ENCODE peak calls at places on chromosomes 3 and 15, in five cellular contexts. B is astrocyte of the spinal cord; O is adrenal gland; W is IMR-90; U is CD4-positive, alpha-beta T cell. F is an unnamed sample.

GRCh38 chr15:66936115-66936863 is 129.1 kb upstream of the SMAD3 start:
- DNase-seq in B (peak), O (peak), W (peak), U (no peak), F (no peak)

GRCh38 chr3:127479449-127479848 is 111.1 kb downstream of the TPRA1 start:
- DNase-seq in B (no peak), O (peak), W (no peak), U (no peak), F (peak)

GRCh38 chr3:31544634-31545033 is 11.9 kb downstream of the STT3B start:
- DNase-seq in B (no peak), O (no peak), W (no peak), U (no peak), F (no peak)

GRCh38 chr15:62559049-62559733 is 394.1 kb upstream of the C2CD4B start:
- DNase-seq in B (no peak), O (peak), W (peak), U (no peak), F (no peak)

GRCh38 chr3:185308126-185308754 is 54.4 kb upstream of the EHHADH start:
- DNase-seq in B (peak), O (peak), W (peak), U (peak), F (peak)

GRCh38 chr3:173267716-173268115 is 126.7 kb upstream of the SPATA16 start:
- DNase-seq in B (no peak), O (no peak), W (no peak), U (no peak), F (no peak)

GRCh38 chr3:143134446-143134845 is 14.9 kb downstream of the CHST2 start:
- DNase-seq in B (peak), O (no peak), W (no peak), U (no peak), F (no peak)

GRCh38 chr3:16264174-16264707 is 502 bp downstream of the DPH3 start:
- DNase-seq in B (no peak), O (no peak), W (no peak), U (no peak), F (no peak)

GRCh38 chr3:38730281-38730680 is 80.8 kb upstream of the SCN5A start:
- DNase-seq in B (peak), O (no peak), W (peak), U (no peak), F (no peak)

GRCh38 chr3:31732548-31732947 is 199.8 kb downstream of the STT3B start:
- DNase-seq in B (no peak), O (no peak), W (no peak), U (no peak), F (no peak)

GRCh38 chr15:38362355-38362754 is 91.6 kb upstream of the FAM98B start:
- DNase-seq in B (no peak), O (no peak), W (no peak), U (no peak), F (no peak)

GRCh38 chr3:33128706-33129105 is 14.9 kb downstream of the CRTAP start:
- DNase-seq in B (no peak), O (no peak), W (peak), U (no peak), F (no peak)

GRCh38 chr3:33132019-33132360 is 18.2 kb downstream of the CRTAP start:
- DNase-seq in B (no peak), O (no peak), W (no peak), U (no peak), F (no peak)

GRCh38 chr3:33131328-33132018 is 17.7 kb downstream of the CRTAP start:
- DNase-seq in B (peak), O (peak), W (peak), U (no peak), F (peak)

GRCh38 chr3:33134026-33134625 is 20.3 kb downstream of the CRTAP start:
- DNase-seq in B (peak), O (peak), W (peak), U (no peak), F (no peak)

DNA sequence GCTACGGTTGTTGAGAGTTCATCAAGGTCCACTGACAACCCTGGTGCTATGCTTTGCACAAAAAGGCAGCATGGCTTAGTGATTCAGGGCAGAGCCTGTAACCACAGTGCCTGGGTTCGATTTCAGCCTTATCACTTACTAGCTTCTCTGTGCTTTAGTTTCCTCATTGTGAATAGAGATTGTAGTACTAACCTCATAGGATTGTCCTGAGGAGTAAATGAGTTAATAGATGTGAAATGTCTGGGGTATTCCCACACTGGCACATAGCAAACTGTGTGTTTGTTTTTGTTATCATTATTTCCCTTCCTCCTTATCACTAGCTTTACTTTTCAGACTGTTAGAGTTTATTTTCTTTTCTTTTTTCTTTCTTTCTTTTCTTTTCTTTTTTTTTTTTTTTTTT is 16.3 kb downstream of the CRTAP start:
- DNase-seq in B (no peak), O (no peak), W (peak), U (no peak), F (no peak)
- TF ChIP-seq CTCF in B (no peak), O (no peak), W (no peak), U (no peak), F (no peak)

GRCh38 chr15:74275957-74276356 is 39.8 kb downstream of the CCDC33 start:
- DNase-seq in B (no peak), O (no peak), W (no peak), U (no peak), F (no peak)

GRCh38 chr15:74277245-74277644 is 41.1 kb downstream of the CCDC33 start:
- DNase-seq in B (no peak), O (no peak), W (no peak), U (no peak), F (no peak)

GRCh38 chr15:74276560-74276959 is 40.4 kb downstream of the CCDC33 start:
- DNase-seq in B (no peak), O (no peak), W (no peak), U (no peak), F (no peak)

GRCh38 chr15:74272812-74273211 is 36.7 kb downstream of the CCDC33 start:
- DNase-seq in B (no peak), O (no peak), W (no peak), U (no peak), F (no peak)

DNA sequence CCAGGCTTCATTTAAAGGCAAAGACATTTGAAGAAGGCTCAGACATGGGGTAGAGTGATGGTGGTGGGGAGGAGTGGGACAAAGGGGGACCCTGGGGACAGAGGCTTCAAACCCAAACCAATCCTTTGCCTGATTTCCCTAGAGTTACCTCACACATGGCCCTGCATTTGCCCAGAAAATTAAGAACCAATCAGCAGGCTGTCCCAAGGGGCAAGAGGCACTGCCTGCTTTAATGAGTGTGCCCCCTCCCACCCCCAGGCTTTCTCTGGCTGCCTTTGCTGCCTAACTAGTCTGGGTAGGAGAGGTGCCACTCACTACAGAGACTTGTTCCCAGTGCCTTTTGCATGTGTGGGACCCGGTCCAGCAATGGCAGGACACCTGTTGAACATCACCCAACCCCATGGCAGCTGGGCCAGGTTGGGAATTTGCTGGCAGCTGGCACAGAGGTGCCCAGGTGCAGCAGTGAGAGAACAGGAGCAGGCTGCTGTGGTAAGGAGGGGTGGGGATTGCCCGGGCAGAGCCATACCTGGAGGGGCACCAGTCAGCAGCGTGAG is 38.4 kb downstream of the CCDC33 start:
- DNase-seq in B (no peak), O (no peak), W (no peak), U (no peak), F (no peak)
- TF ChIP-seq CTCF in B (no peak), O (no peak), W (no peak), U (no peak), F (no peak)

GRCh38 chr3:12194669-12195161 is 36.0 kb upstream of the TIMP4 start:
- DNase-seq in B (no peak), O (no peak), W (peak), U (no peak), F (no peak)

GRCh38 chr3:12194209-12194608 is 35.5 kb upstream of the TIMP4 start:
- DNase-seq in B (peak), O (no peak), W (peak), U (no peak), F (no peak)

GRCh38 chr3:12196684-12197083 is 38.0 kb upstream of the TIMP4 start:
- DNase-seq in B (no peak), O (no peak), W (no peak), U (no peak), F (no peak)

GRCh38 chr3:12193485-12194165 is 34.9 kb upstream of the TIMP4 start:
- DNase-seq in B (peak), O (no peak), W (peak), U (no peak), F (no peak)

DNA sequence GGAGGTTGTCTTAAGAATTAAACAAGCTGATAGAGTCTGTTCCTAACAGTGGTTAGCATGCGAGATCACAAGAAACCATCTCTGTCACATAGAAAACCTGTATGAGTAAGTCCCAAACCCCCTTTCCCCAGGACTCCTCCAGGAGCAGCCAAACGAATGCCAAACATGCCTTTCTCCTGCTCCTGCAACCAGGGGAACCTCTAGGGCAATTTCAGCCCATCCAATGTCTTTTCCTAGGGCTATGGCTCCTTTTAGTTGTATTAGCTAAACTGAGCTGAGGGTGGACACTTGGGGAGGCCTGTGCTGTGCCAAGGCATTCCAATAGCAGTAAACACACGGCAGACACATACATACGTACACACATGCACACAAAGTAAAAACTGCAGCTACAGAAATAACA is 36.5 kb upstream of the TIMP4 start:
- DNase-seq in B (peak), O (no peak), W (peak), U (no peak), F (no peak)
- TF ChIP-seq CTCF in B (no peak), O (no peak), W (no peak), U (no peak), F (no peak)

GRCh38 chr3:152076148-152076547 is 192.6 kb upstream of the MBNL1 start:
- DNase-seq in B (peak), O (no peak), W (peak), U (no peak), F (no peak)
- TF ChIP-seq CTCF in B (no peak), O (no peak), W (peak), U (no peak), F (no peak)

GRCh38 chr3:100953103-100953502 is 40.1 kb downstream of the ABI3BP start:
- DNase-seq in B (no peak), O (no peak), W (no peak), U (no peak), F (no peak)
- TF ChIP-seq CTCF in B (no peak), O (no peak), W (no peak), U (no peak), F (no peak)

GRCh38 chr3:137035631-137036030 is 77.8 kb downstream of the IL20RB start:
- DNase-seq in B (no peak), O (no peak), W (peak), U (no peak), F (no peak)
- TF ChIP-seq CTCF in B (peak), O (no peak), W (peak), U (no peak), F (peak)

GRCh38 chr3:140455476-140455875 is 222.4 kb upstream of the TRIM42 start:
- DNase-seq in B (peak), O (no peak), W (no peak), U (no peak), F (no peak)

GRCh38 chr3:140459462-140459861 is 218.4 kb upstream of the TRIM42 start:
- DNase-seq in B (no peak), O (no peak), W (no peak), U (no peak), F (no peak)

GRCh38 chr3:140453750-140454149 is 224.1 kb upstream of the TRIM42 start:
- DNase-seq in B (no peak), O (no peak), W (no peak), U (no peak), F (no peak)

GRCh38 chr3:140456974-140457373 is 220.9 kb upstream of the TRIM42 start:
- DNase-seq in B (no peak), O (no peak), W (no peak), U (no peak), F (no peak)
- TF ChIP-seq CTCF in B (no peak), O (no peak), W (no peak), U (no peak), F (no peak)